ENCODE peak calls at places on chromosomes 2 and 18, in ten cellular contexts. W, C, Y, Q, Z, H, X, T, S and G are unnamed samples.
A peak's percentile ranks its signal among the peaks of the same experiment; 100 is the strongest.

GRCh38 chr18:68406761-68407160 is 308.1 kb downstream of the TMX3 start:
- DNase-seq in T (no peak), H (no peak), S (no peak), Z (no peak), X (no peak), C (no peak), W (no peak), Q (no peak), Y (peak; percentile 30), G (no peak)

GRCh38 chr2:216856666-216857065 is 3.2 kb downstream of the TNP1 start:
- DNase-seq in H (no peak), Y (no peak), T (no peak), W (no peak), S (no peak), Q (no peak), Z (no peak), C (no peak), X (no peak), G (no peak)

GRCh38 chr18:65235966-65236634 is 514.7 kb upstream of the CDH7 start:
- DNase-seq in S (no peak), T (no peak), X (no peak), Q (no peak), W (no peak), H (no peak), C (no peak), Z (peak; percentile 14), Y (peak; percentile 2), G (no peak)

GRCh38 chr18:75654928-75655745 is 227.6 kb upstream of the SMIM21 start:
- DNase-seq in H (no peak), W (no peak), X (no peak), S (peak; percentile 71), Z (no peak), Y (no peak), T (no peak), Q (no peak), C (no peak), G (peak; percentile 26)

GRCh38 chr18:66729459-66730239 is 125.8 kb upstream of the CDH19 start:
- DNase-seq in Q (no peak), T (no peak), S (no peak), X (no peak), Y (peak; percentile 75), Z (no peak), H (no peak), W (no peak), C (no peak), G (no peak)

GRCh38 chr2:218075975-218076811 is 7.1 kb downstream of the RUFY4 start:
- DNase-seq in H (peak; percentile 39), Y (no peak), W (no peak), S (no peak), C (no peak), Q (no peak), X (no peak), T (no peak), Z (no peak), G (no peak)

GRCh38 chr2:21029519-21029918 is 14.4 kb downstream of the APOB start:
- DNase-seq in C (no peak), Z (no peak), S (no peak), H (no peak), Y (no peak), T (no peak), Q (no peak), W (no peak), X (no peak), G (no peak)

GRCh38 chr2:85577386-85578242 is at the start of gene VAMP8:
- DNase-seq in S (no peak), W (peak; percentile 90), Z (peak; percentile 80), T (peak; percentile 53), C (no peak), X (peak; percentile 86), H (peak; percentile 73), Y (peak; percentile 80), Q (peak; percentile 54), G (no peak)

GRCh38 chr18:13577091-13577697 is 149.2 kb downstream of the FAM210A start:
- DNase-seq in C (no peak), H (no peak), S (no peak), Z (no peak), W (no peak), Q (no peak), Y (peak; percentile 44), X (no peak), T (no peak), G (peak; percentile 6)

GRCh38 chr2:128477026-128477820 is 158.6 kb upstream of the HS6ST1 start:
- DNase-seq in W (no peak), Z (no peak), C (no peak), H (peak; percentile 12), X (no peak), Y (no peak), Q (no peak), T (no peak), S (no peak), G (no peak)

GRCh38 chr2:229169751-229170150 is 101.3 kb downstream of the PID1 start:
- DNase-seq in S (no peak), Y (no peak), T (no peak), Q (no peak), Z (no peak), H (no peak), W (no peak), C (no peak), X (no peak), G (no peak)
- TF ChIP-seq CTCF in S (no peak), Y (no peak), T (no peak), Q (no peak), Z (no peak), H (no peak), W (no peak), C (no peak), X (no peak), G (no peak)

GRCh38 chr2:149858214-149858613 is 270.6 kb upstream of the MMADHC start:
- DNase-seq in Q (no peak), H (no peak), Z (no peak), Y (no peak), W (no peak), C (no peak), X (no peak), S (no peak), T (no peak), G (no peak)

GRCh38 chr2:149857344-149857743 is 269.8 kb upstream of the MMADHC start:
- DNase-seq in W (no peak), Y (peak; percentile 20), X (no peak), H (no peak), S (no peak), C (no peak), Z (no peak), T (no peak), Q (no peak), G (peak; percentile 12)

GRCh38 chr2:149861034-149861433 is 273.5 kb upstream of the MMADHC start:
- DNase-seq in T (no peak), Y (no peak), Z (no peak), X (no peak), H (no peak), W (no peak), S (no peak), Q (no peak), C (no peak), G (no peak)

GRCh38 chr2:149860276-149860921 is 272.8 kb upstream of the MMADHC start:
- DNase-seq in T (no peak), Z (no peak), Q (no peak), Y (no peak), W (no peak), S (no peak), C (no peak), X (no peak), H (no peak), G (peak; percentile 73)

DNA sequence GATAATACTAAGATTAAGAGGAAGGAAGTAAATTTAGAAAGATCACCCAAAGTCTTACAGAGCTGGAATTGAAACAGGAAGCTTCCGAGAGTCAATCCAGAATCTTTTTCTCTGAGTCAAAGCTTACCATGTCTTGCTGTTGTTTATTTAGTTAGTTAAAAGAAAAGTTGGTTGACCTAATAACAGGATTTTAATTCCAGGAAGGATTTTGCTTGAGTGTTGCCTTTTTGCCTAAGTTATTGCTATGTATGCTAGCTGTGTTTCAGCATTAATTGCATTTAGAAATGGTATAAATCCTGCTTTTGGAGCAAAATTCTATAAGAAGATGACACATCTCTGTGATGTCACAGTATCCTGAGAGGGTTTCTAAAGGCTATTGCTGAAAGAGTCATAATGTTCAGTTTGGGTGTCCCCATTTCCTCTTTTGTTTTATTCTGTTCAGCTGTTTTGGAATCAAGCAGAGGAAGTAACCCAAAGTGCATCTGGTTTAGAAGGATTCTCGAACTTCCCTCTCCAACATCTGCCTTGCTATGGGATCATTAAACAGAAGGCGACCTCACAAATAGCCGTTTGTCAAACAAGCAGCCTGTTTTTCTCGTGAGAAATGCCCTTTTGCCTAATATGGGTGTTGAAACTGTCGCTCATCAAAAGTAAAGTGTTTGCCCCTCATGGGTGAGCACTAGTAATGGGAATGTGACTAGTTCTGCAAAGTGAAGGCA is 271.5 kb upstream of the MMADHC start:
- DNase-seq in Y (no peak), Z (no peak), T (no peak), S (no peak), W (no peak), H (no peak), Q (no peak), X (no peak), C (no peak), G (peak; percentile 22)
- H3K4me3 ChIP-seq in Y (no peak overlapping the region), Z (no peak overlapping the region), T (no peak overlapping the region), S (no peak overlapping the region), W (no peak overlapping the region), H (no peak overlapping the region), Q (no peak overlapping the region), X (no peak overlapping the region), C (no peak overlapping the region), G (no peak overlapping the region)

DNA sequence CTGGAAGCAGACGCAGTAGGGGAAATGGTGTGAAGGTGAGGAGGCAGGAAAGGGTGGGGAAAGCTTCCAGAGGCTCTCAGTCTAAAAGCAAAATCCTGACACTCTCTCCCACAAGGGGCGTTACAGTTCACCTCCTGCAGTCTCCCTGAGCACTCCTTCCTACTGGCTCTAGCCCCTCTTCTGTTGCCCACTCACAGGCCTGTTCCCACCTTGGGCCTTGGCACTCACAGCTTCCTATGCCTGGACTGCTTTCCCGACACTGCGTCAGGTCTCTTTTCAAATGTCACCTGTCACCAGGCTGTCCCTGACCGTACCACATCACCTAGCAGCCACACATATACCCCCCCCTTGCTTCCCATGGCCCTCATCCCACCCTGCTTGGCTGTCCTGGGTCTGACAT is 118.6 kb downstream of the ZNF532 start:
- DNase-seq in T (no peak), Z (no peak), Q (no peak), S (no peak), W (no peak), C (no peak), H (no peak), Y (no peak), X (no peak), G (no peak)
- H3K36me3 ChIP-seq in T (no peaks in the 10 kb centered on the region), Z (no peaks in the 10 kb centered on the region), Q (no peaks in the 10 kb centered on the region), S (no peaks in the 10 kb centered on the region), W (peaks cover 57% of the 10 kb centered on the region), C (peaks cover 71% of the 10 kb centered on the region), H (no peaks in the 10 kb centered on the region), Y (no peaks in the 10 kb centered on the region), X (peaks cover 18% of the 10 kb centered on the region), G (peaks cover 11% of the 10 kb centered on the region)

GRCh38 chr2:135701442-135701841 is 40.2 kb upstream of the UBXN4 start:
- DNase-seq in Y (peak; percentile 63), Z (no peak), X (no peak), W (no peak), S (no peak), T (no peak), C (no peak), Q (no peak), H (no peak), G (peak; percentile 28)

GRCh38 chr2:135708159-135708558 is 33.5 kb upstream of the UBXN4 start:
- DNase-seq in Z (no peak), W (no peak), S (no peak), Y (no peak), X (no peak), Q (no peak), T (no peak), H (no peak), C (no peak), G (no peak)

GRCh38 chr2:135698838-135699237 is 42.8 kb upstream of the UBXN4 start:
- DNase-seq in S (no peak), W (no peak), X (no peak), Q (no peak), H (no peak), Y (no peak), T (no peak), C (no peak), Z (no peak), G (no peak)

GRCh38 chr2:135703300-135703699 is 38.4 kb upstream of the UBXN4 start:
- DNase-seq in X (no peak), C (no peak), S (no peak), Z (no peak), H (no peak), T (no peak), W (no peak), Y (no peak), Q (no peak), G (no peak)
- TF ChIP-seq CTCF in X (no peak), C (no peak), S (no peak), Z (no peak), H (no peak), T (no peak), W (no peak), Y (no peak), Q (no peak), G (no peak)